ENCODE peak calls at places on chromosomes 1 and 21, in nine cellular contexts. I, R, A, O, S, Z, Q, X and D are unnamed samples.
A peak's percentile ranks its signal among the peaks of the same experiment; 100 is the strongest.

GRCh38 chr1:199422206-199422605 is 605.3 kb upstream of the NR5A2 start:
- DNase-seq in I (peak; percentile 49), R (no peak), A (no peak), O (no peak), S (peak; percentile 25), Z (no peak), Q (peak; percentile 3), X (no peak), D (peak; percentile 60)

GRCh38 chr1:242428403-242429190 is 95.9 kb downstream of the PLD5 start:
- DNase-seq in I (no peak), R (no peak), A (peak; percentile 90), O (no peak), S (no peak), Z (no peak), Q (no peak), X (no peak), D (peak; percentile 95)

GRCh38 chr1:177270863-177271262 is 100.1 kb downstream of the BRINP2 start:
- DNase-seq in I (no peak), R (no peak), A (no peak), O (no peak), S (no peak), Z (no peak), Q (no peak), X (no peak), D (no peak)

GRCh38 chr1:22291926-22292788 is 149.3 kb upstream of the WNT4 start:
- DNase-seq in I (no peak), R (no peak), A (no peak), O (peak; percentile 33), S (no peak), Z (no peak), Q (no peak), X (no peak), D (no peak)

GRCh38 chr1:42931911-42932422 is 26.7 kb downstream of the SLC2A1 start:
- DNase-seq in I (no peak), R (peak; percentile 73), A (no peak), O (peak; percentile 91), S (peak; percentile 84), Z (peak; percentile 55), Q (no peak), X (peak; percentile 83), D (no peak)

GRCh38 chr1:202122639-202123335 is at the start of gene GPR37L1:
- DNase-seq in I (peak; percentile 36), R (no peak), A (peak; percentile 12), O (no peak), S (no peak), Z (no peak), Q (no peak), X (peak; percentile 87), D (peak; percentile 43)

GRCh38 chr1:89833183-89834077 is 12.6 kb downstream of the LRRC8D start:
- DNase-seq in I (no peak), R (no peak), A (no peak), O (no peak), S (no peak), Z (no peak), Q (no peak), X (peak; percentile 40), D (no peak)

GRCh38 chr1:94325379-94326302 is 88.3 kb upstream of the ARHGAP29 start:
- DNase-seq in I (peak; percentile 99), R (no peak), A (peak; percentile 54), O (no peak), S (no peak), Z (no peak), Q (peak; percentile 99), X (peak; percentile 22), D (peak; percentile 80)

GRCh38 chr1:203643213-203644045 is 16.8 kb downstream of the ATP2B4 start:
- DNase-seq in I (peak; percentile 61), R (no peak), A (no peak), O (no peak), S (no peak), Z (no peak), Q (no peak), X (peak; percentile 57), D (peak; percentile 33)

GRCh38 chr1:55071477-55071876 is 32.1 kb downstream of the PCSK9 start:
- DNase-seq in I (peak; percentile 47), R (no peak), A (peak; percentile 52), O (no peak), S (peak; percentile 46), Z (no peak), Q (no peak), X (no peak), D (peak; percentile 51)

GRCh38 chr1:207223162-207223561 is 98.3 kb upstream of the CD55 start:
- DNase-seq in I (no peak), R (no peak), A (no peak), O (no peak), S (no peak), Z (no peak), Q (no peak), X (no peak), D (no peak)

GRCh38 chr21:27802816-27803475 is 836.1 kb upstream of the ADAMTS5 start:
- DNase-seq in I (peak; percentile 38), R (no peak), A (peak; percentile 1), O (no peak), S (peak; percentile 60), Z (peak; percentile 10), Q (no peak), X (no peak), D (peak; percentile 1)

GRCh38 chr21:41933259-41934079 is 20.3 kb downstream of the C2CD2 start:
- DNase-seq in I (no peak), R (no peak), A (no peak), O (no peak), S (peak; percentile 63), Z (no peak), Q (no peak), X (peak; percentile 72), D (no peak)

GRCh38 chr1:223466156-223466555 is 72.9 kb downstream of the CCDC185 start:
- DNase-seq in I (no peak), R (no peak), A (no peak), O (no peak), S (no peak), Z (no peak), Q (no peak), X (no peak), D (no peak)

GRCh38 chr1:11413907-11414495 is 65.0 kb upstream of the DISP3 start:
- DNase-seq in I (no peak), R (no peak), A (no peak), O (no peak), S (no peak), Z (no peak), Q (no peak), X (no peak), D (peak; percentile 81)

GRCh38 chr1:40036574-40036973 is 4.0 kb upstream of the CAP1 start:
- DNase-seq in I (peak; percentile 80), R (no peak), A (no peak), O (no peak), S (peak; percentile 48), Z (no peak), Q (peak; percentile 38), X (peak; percentile 90), D (no peak)

GRCh38 chr1:228737613-228738012 is 2.3 kb downstream of the RHOU start:
- DNase-seq in I (no peak), R (no peak), A (no peak), O (no peak), S (no peak), Z (no peak), Q (no peak), X (peak; percentile 68), D (no peak)

GRCh38 chr21:20418353-20418752 is 579.9 kb upstream of the NCAM2 start:
- DNase-seq in I (no peak), R (no peak), A (no peak), O (no peak), S (no peak), Z (no peak), Q (no peak), X (no peak), D (no peak)

GRCh38 chr21:45031231-45032191 is 42.9 kb upstream of the ADARB1 start:
- DNase-seq in I (peak; percentile 56), R (no peak), A (no peak), O (no peak), S (no peak), Z (no peak), Q (no peak), X (peak; percentile 39), D (no peak)

GRCh38 chr21:41361786-41362604 is at the start of gene MX2:
- DNase-seq in I (peak; percentile 25), R (peak; percentile 74), A (no peak), O (peak; percentile 84), S (peak; percentile 64), Z (peak; percentile 55), Q (peak; percentile 74), X (peak; percentile 92), D (no peak)

GRCh38 chr1:27601321-27601770 is 2.6 kb downstream of the AHDC1 start:
- DNase-seq in I (no peak), R (no peak), A (no peak), O (no peak), S (no peak), Z (no peak), Q (no peak), X (peak; percentile 31), D (no peak)

GRCh38 chr1:207944571-207944970 is 33.6 kb upstream of the CD34 start:
- DNase-seq in I (peak; percentile 36), R (no peak), A (no peak), O (no peak), S (no peak), Z (no peak), Q (no peak), X (no peak), D (no peak)